ENCODE peak calls at places on chromosomes 12 and 14, in six cellular contexts. F, P, W, R, Z and J are unnamed samples.

GRCh38 chr12:19546027-19546426 is 106.7 kb downstream of the AEBP2 start:
- DNase-seq in F (peak; percentile 43), P (no peak), W (no peak), R (no peak), Z (peak; percentile 69), J (no peak)

GRCh38 chr14:95137164-95137803 is 20.0 kb downstream of the DICER1 start:
- DNase-seq in F (no peak), P (no peak), W (no peak), R (no peak), Z (no peak), J (no peak)

GRCh38 chr14:91265404-91265803 is 20.9 kb upstream of the GPR68 start:
- DNase-seq in F (no peak), P (no peak), W (no peak), R (no peak), Z (no peak), J (no peak)

GRCh38 chr12:131800594-131801135 is 27.5 kb upstream of the MMP17 start:
- DNase-seq in F (no peak), P (no peak), W (no peak), R (no peak), Z (no peak), J (no peak)

GRCh38 chr12:116975779-116976393 is 65.1 kb downstream of the FBXW8 start:
- DNase-seq in F (no peak), P (peak; percentile 67), W (peak; percentile 9), R (no peak), Z (no peak), J (no peak)

GRCh38 chr14:57038689-57039088 is 228.4 kb upstream of the OTX2 start:
- DNase-seq in F (no peak), P (no peak), W (no peak), R (no peak), Z (no peak), J (no peak)

GRCh38 chr12:53948650-53949593 is 5.8 kb upstream of the HOXC12 start:
- DNase-seq in F (no peak), P (no peak), W (peak; percentile 68), R (no peak), Z (no peak), J (no peak)

GRCh38 chr12:29961231-29961630 is 177.5 kb upstream of the TMTC1 start:
- DNase-seq in F (no peak), P (peak; percentile 5), W (no peak), R (no peak), Z (peak; percentile 19), J (no peak)

GRCh38 chr14:69768873-69769272 is 1.9 kb downstream of the SRSF5 start:
- DNase-seq in F (no peak), P (no peak), W (no peak), R (no peak), Z (peak; percentile 38), J (no peak)

GRCh38 chr14:77086017-77086727 is 11.9 kb upstream of the CIPC start:
- DNase-seq in F (no peak), P (peak; percentile 54), W (peak; percentile 78), R (no peak), Z (no peak), J (peak; percentile 37)

GRCh38 chr14:71658261-71658860 is 273.9 kb upstream of the RGS6 start:
- DNase-seq in F (no peak), P (no peak), W (no peak), R (no peak), Z (peak; percentile 69), J (no peak)

GRCh38 chr12:3922033-3922432 is 48.8 kb upstream of the PARP11 start:
- DNase-seq in F (no peak), P (no peak), W (no peak), R (no peak), Z (no peak), J (no peak)

GRCh38 chr14:50954811-50955372 is 10.6 kb upstream of the PYGL start:
- DNase-seq in F (no peak), P (peak; percentile 79), W (no peak), R (no peak), Z (peak; percentile 81), J (peak; percentile 63)

GRCh38 chr12:45966486-45966885 is 23.9 kb downstream of the SCAF11 start:
- DNase-seq in F (no peak), P (peak; percentile 78), W (no peak), R (no peak), Z (peak; percentile 56), J (no peak)

GRCh38 chr12:89353188-89353822 is 1.0 kb upstream of the DUSP6 start:
- DNase-seq in F (peak; percentile 7), P (peak; percentile 62), W (peak; percentile 96), R (peak; percentile 90), Z (peak; percentile 40), J (peak; percentile 17)

GRCh38 chr14:99511421-99512109 is 30.4 kb downstream of the CCNK start:
- DNase-seq in F (no peak), P (peak; percentile 67), W (no peak), R (no peak), Z (peak; percentile 9), J (no peak)

GRCh38 chr14:68685419-68686211 is 107.3 kb downstream of the ZFP36L1 start:
- DNase-seq in F (no peak), P (peak; percentile 84), W (no peak), R (no peak), Z (peak; percentile 82), J (no peak)

GRCh38 chr12:127650626-127651025 is 616.3 kb upstream of the TMEM132C start:
- DNase-seq in F (no peak), P (peak; percentile 58), W (no peak), R (no peak), Z (no peak), J (no peak)

GRCh38 chr12:107372229-107372658 is 278.9 kb upstream of the CRY1 start:
- DNase-seq in F (no peak), P (peak; percentile 27), W (no peak), R (no peak), Z (no peak), J (no peak)

GRCh38 chr14:69316449-69317391 is 56.8 kb downstream of the GALNT16 start:
- DNase-seq in F (peak; percentile 39), P (peak; percentile 98), W (peak; percentile 44), R (peak; percentile 42), Z (peak; percentile 99), J (no peak)

GRCh38 chr12:94305293-94305957 is 154.2 kb downstream of the CEP83 start:
- DNase-seq in F (no peak), P (peak; percentile 82), W (no peak), R (no peak), Z (peak; percentile 85), J (no peak)

DNA sequence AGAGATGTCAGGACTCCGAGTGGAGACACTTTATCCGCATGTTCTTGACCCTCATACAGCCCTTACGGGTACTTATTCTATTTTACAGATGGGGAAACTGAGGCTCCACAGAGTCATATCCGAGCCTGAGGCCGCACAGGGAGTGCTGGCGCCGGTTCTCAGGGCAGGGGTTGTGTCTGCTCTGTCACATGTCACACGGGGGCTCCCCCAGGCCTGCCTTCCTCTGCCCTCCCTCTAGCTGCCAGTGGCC is 988 bp upstream of the INF2 start:
- DNase-seq in F (no peak), P (no peak), W (no peak), R (no peak), Z (no peak), J (no peak)
- H3K4me3 ChIP-seq in F (peak overlapping the region; percentile 67), P (no peak overlapping the region), W (no peak overlapping the region), R (peak overlapping the region; percentile 94), Z (no peak overlapping the region), J (no peak overlapping the region)

DNA sequence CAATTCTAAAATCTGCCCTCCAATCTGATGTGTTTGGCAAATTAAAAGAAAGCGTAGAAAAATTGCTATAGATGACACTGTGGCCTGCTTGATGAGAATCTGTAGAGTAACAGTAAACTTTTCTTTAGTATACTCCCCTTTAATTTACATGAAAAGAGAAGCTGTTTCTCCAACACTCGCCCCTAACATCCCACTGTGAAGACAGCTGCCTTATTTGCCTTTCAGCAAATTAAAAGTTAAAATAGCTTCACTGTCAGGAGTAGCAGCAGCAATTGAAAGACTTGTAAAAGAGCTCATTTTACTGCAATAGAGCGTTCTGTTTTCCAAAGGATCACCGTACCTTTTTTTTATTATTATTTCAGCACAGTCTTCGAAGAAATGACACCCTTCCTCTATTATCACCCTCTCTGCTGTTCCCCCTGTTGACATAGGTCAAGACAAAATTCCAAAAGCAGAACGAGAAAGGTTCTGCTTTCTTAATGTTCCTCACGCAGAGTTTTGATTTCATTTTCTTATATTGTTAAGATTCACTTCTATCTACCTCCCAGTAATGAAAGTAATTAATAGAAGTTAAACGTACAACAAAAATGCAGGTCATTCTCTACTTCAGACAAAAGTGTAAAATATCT is 153.5 kb upstream of the USP15 start:
- DNase-seq in F (no peak), P (no peak), W (no peak), R (no peak), Z (no peak), J (no peak)
- H3K4me3 ChIP-seq in F (no peak overlapping the region), P (no peak overlapping the region), W (no peak overlapping the region), R (no peak overlapping the region), Z (no peak overlapping the region), J (no peak overlapping the region)

GRCh38 chr12:120988658-120989057 is 10.3 kb downstream of the HNF1A start:
- DNase-seq in F (no peak), P (no peak), W (no peak), R (peak; percentile 37), Z (no peak), J (no peak)

GRCh38 chr12:120991965-120992364 is 13.6 kb downstream of the HNF1A start:
- DNase-seq in F (no peak), P (no peak), W (no peak), R (no peak), Z (no peak), J (no peak)

GRCh38 chr12:120990487-120991055 is 12.2 kb downstream of the HNF1A start:
- DNase-seq in F (no peak), P (no peak), W (no peak), R (no peak), Z (no peak), J (no peak)

GRCh38 chr12:120989687-120990086 is 11.3 kb downstream of the HNF1A start:
- DNase-seq in F (no peak), P (no peak), W (no peak), R (no peak), Z (no peak), J (no peak)

GRCh38 chr12:120988234-120988633 is 9.9 kb downstream of the HNF1A start:
- DNase-seq in F (no peak), P (no peak), W (no peak), R (peak; percentile 10), Z (no peak), J (no peak)
- H3K4me3 ChIP-seq in F (no peak overlapping the region), P (no peak overlapping the region), W (no peak overlapping the region), R (no peak overlapping the region), Z (no peak overlapping the region), J (no peak overlapping the region)

DNA sequence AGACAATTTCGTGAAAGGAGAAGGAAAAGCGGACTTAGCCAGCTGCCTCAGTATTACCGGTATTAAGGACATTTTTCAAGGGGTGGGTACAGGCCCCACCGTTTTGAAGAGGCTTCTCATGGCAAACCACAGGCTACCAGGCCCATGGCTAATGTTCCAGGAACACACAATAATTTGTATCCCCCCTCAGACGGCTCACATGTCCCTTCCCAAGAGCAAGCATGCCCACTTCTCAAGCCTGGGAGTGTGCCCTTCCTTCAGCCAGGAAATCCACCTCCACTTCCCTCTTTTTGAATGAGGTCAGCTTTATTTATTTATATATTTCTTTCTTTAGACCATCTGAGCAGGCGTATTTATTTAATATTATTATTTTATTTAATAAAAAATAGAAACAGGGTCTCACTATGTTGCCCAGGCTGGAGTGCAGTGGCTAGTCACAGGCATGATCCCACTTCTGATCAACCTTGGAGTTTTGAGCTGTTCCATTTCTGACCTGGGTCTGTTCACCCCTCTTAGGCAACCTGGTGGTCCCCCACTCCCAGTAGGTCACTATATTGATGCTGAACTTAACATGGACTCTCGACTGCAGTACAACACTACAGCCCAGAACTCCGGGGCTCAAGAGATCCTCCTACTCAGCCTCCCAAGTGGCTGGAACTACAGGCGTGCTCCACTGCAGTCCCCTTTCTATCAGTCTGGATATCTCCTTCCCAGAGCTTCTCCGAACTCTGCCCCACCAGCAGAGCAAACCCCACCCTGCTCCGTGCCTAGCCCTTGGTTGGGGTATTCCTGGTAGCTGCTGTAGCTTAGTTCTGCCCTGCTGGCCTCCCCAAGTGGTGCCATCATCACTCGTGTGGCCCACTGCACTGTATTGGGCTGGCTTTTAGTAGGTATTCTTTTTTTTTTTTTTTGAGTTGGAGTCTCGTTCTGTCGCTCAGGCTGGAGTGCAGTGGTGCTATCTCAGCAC is 9.8 kb downstream of the HSP90AA1 start:
- DNase-seq in F (no peak), P (no peak), W (peak; percentile 50), R (peak; percentile 15), Z (no peak), J (no peak)
- H3K4me3 ChIP-seq in F (no peak overlapping the region), P (no peak overlapping the region), W (no peak overlapping the region), R (no peak overlapping the region), Z (no peak overlapping the region), J (no peak overlapping the region)